ENCODE peak calls at places on chromosomes 12 and 14, in eight cellular contexts. Q is endothelial cell of umbilical vein, K is spleen, X is upper lobe of left lung, A is Peyer's patch, E is transverse colon, R is A549, T is HepG2. U is an unnamed sample.

GRCh38 chr12:124286414-124286813 is 8.5 kb upstream of the RFLNA start:
- DNase-seq in Q (peak; percentile 33), K (no peak), X (no peak), A (no peak), E (peak; percentile 39), R (no peak), T (no peak), U (no peak)

GRCh38 chr12:97005612-97006011 is 98.6 kb downstream of the NEDD1 start:
- DNase-seq in Q (no peak), K (no peak), X (no peak), A (no peak), E (no peak), R (no peak), T (no peak), U (no peak)

GRCh38 chr12:109863961-109864712 is 16.2 kb downstream of the GLTP start:
- DNase-seq in Q (no peak), K (no peak), X (peak; percentile 90), A (peak; percentile 65), E (peak; percentile 75), R (no peak), T (peak; percentile 97), U (no peak)

GRCh38 chr12:94207467-94208432 is 59.4 kb downstream of the PLXNC1 start:
- DNase-seq in Q (no peak), K (no peak), X (peak; percentile 34), A (peak; percentile 76), E (peak; percentile 41), R (no peak), T (no peak), U (peak; percentile 14)

GRCh38 chr12:116332705-116333380 is 55.4 kb upstream of the MED13L start:
- DNase-seq in Q (no peak), K (no peak), X (no peak), A (no peak), E (no peak), R (no peak), T (no peak), U (no peak)

GRCh38 chr12:126210026-126210425 is 1144.8 kb downstream of the AACS start:
- DNase-seq in Q (no peak), K (no peak), X (no peak), A (no peak), E (no peak), R (no peak), T (no peak), U (no peak)

GRCh38 chr12:19972325-19973288 is 395.7 kb upstream of the PDE3A start:
- DNase-seq in Q (no peak), K (no peak), X (no peak), A (no peak), E (no peak), R (no peak), T (no peak), U (no peak)

GRCh38 chr14:24838945-24839616 is 205.1 kb upstream of the GZMB start:
- DNase-seq in Q (no peak), K (no peak), X (no peak), A (no peak), E (peak; percentile 33), R (no peak), T (peak; percentile 66), U (no peak)

GRCh38 chr14:103392572-103392971 is 7.4 kb downstream of the MARK3 start:
- DNase-seq in Q (no peak), K (no peak), X (no peak), A (no peak), E (no peak), R (no peak), T (no peak), U (no peak)

GRCh38 chr14:68135566-68135965 is 316.0 kb downstream of the RAD51B start:
- DNase-seq in Q (no peak), K (no peak), X (no peak), A (no peak), E (no peak), R (no peak), T (no peak), U (no peak)

GRCh38 chr14:69247691-69248440 is 12.1 kb upstream of the GALNT16 start:
- DNase-seq in Q (no peak), K (no peak), X (no peak), A (no peak), E (peak; percentile 24), R (no peak), T (no peak), U (peak; percentile 49)

GRCh38 chr12:26275313-26276257 is 80.2 kb downstream of the SSPN start:
- DNase-seq in Q (no peak), K (no peak), X (no peak), A (no peak), E (no peak), R (no peak), T (peak; percentile 32), U (no peak)

GRCh38 chr12:12384601-12385321 is 27.9 kb downstream of the BORCS5 start:
- DNase-seq in Q (no peak), K (no peak), X (peak; percentile 26), A (no peak), E (no peak), R (no peak), T (peak; percentile 88), U (no peak)

GRCh38 chr12:109718390-109718789 is 4.8 kb downstream of the FAM222A start:
- DNase-seq in Q (no peak), K (no peak), X (no peak), A (no peak), E (no peak), R (no peak), T (no peak), U (no peak)

GRCh38 chr12:5806376-5807089 is 138.5 kb downstream of the ANO2 start:
- DNase-seq in Q (no peak), K (no peak), X (no peak), A (no peak), E (no peak), R (no peak), T (no peak), U (no peak)

GRCh38 chr12:114672817-114673168 is 11.2 kb downstream of the TBX3 start:
- DNase-seq in Q (no peak), K (no peak), X (no peak), A (no peak), E (no peak), R (no peak), T (no peak), U (no peak)

GRCh38 chr12:114671664-114672476 is 12.1 kb downstream of the TBX3 start:
- DNase-seq in Q (no peak), K (no peak), X (no peak), A (no peak), E (no peak), R (no peak), T (no peak), U (no peak)

GRCh38 chr12:114674201-114675047 is 9.6 kb downstream of the TBX3 start:
- DNase-seq in Q (no peak), K (no peak), X (no peak), A (no peak), E (no peak), R (no peak), T (no peak), U (no peak)

GRCh38 chr12:114671321-114671663 is 12.7 kb downstream of the TBX3 start:
- DNase-seq in Q (no peak), K (no peak), X (no peak), A (no peak), E (no peak), R (no peak), T (no peak), U (no peak)

DNA sequence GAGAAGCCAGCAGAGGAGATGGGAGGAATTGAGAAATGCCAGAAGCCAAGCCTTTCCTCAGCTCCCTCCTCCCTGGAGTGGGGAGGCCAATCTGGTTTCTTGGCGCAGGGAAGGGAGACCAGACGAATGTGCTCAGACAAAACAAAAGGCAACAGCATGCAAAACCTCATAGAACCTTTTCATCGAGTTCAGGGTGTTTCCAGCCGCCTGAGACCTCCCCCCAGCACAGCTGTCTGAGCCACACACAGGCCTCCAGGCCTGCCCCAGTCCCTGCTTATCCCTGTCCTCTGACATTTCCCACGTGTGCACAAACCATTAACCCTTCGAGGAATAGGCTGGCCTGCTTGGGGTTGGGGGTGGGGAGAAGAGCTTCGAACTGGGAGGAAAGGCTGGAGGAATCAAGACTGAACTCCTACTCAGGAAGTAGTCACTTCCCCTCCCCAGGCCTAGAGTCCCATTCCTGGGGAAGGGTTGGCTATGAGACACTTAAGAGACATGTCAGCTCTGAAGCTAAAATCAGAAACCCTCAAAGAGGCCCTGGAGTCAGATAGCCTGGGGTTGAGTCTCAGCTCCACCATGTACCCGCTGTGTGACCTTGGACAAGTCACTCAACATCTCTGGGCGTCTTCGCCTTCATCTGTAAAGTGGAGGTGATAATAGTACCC is 10.7 kb downstream of the TBX3 start:
- DNase-seq in Q (no peak), K (no peak), X (no peak), A (no peak), E (no peak), R (no peak), T (no peak), U (no peak)
- H3K4me3 ChIP-seq in Q (no peak overlapping the region), K (no peak overlapping the region), X (peak overlapping the region; percentile 34), A (no peak overlapping the region), E (no peak overlapping the region), R (no peak overlapping the region), T (no peak overlapping the region), U (no peak overlapping the region)

DNA sequence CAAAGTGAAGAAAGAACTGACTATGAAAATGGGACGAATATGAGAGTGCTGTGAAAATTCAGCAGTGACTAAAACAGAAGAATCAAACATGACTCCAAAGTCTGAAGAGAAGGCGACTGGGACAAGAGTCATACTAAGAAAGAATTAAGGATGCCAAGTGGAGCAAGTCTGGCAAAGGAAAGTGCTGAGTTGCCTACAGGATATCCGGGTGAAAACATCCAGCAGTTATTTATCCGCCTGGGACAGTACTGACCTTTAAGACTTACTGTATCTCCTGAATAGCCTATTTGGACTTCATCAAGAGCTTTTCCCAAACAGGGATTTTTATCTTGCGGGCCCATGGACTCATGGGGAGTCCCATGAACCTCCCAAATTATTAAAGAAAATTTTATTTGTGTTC is 41.1 kb downstream of the KICS2 start:
- DNase-seq in Q (peak; percentile 69), K (no peak), X (no peak), A (no peak), E (no peak), R (no peak), T (no peak), U (no peak)
- TF ChIP-seq POLR2A in Q (no peak), K (no peak), X (no peak), A (no peak), E (no peak), R (no peak), T (no peak), U (no peak)

GRCh38 chr14:56953884-56954283 is 143.6 kb upstream of the OTX2 start:
- DNase-seq in Q (peak; percentile 30), K (no peak), X (no peak), A (no peak), E (no peak), R (no peak), T (no peak), U (no peak)
- TF ChIP-seq CTCF in Q (no peak), K (no peak), X (no peak), A (no peak), E (no peak), R (no peak), T (no peak), U (no peak)

DNA sequence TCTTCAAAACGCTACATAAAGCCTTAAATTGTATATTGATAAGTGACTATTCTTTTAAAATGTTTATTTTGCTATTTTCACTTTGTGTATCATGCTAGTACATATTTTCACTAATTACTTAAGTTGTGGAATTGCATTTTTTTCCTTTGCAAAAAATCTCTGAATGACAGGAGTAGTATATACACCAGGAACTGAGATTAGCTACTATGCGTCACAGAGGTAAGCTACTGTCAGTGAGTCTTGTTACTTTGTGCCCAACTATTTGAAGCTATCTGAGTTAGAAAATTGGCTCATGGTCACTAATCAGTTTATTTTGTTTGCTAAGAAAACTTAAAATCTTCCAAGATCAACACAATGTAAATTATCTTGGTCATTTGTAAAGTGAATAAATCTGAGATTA is 887.4 kb downstream of the TMTC2 start:
- DNase-seq in Q (no peak), K (no peak), X (no peak), A (no peak), E (no peak), R (no peak), T (no peak), U (no peak)
- H3K4me3 ChIP-seq in Q (no peak overlapping the region), K (no peak overlapping the region), X (no peak overlapping the region), A (no peak overlapping the region), E (no peak overlapping the region), R (no peak overlapping the region), T (no peak overlapping the region), U (no peak overlapping the region)

U was measured in tibial nerve.